ENCODE peak calls at places on chromosomes 3 and 15, in ten cellular contexts. One of them, this sample, is unnamed.

GRCh38 chr3:177300039-177300833 is 103.0 kb upstream of the TBL1XR1 start:
- DNase-seq in psoas muscle: no peak
- DNase-seq in colonic mucosa: peak; percentile 86
- DNase-seq in A172: no peak
- DNase-seq in HFFc6: peak; percentile 9
- DNase-seq in fibroblast of mammary gland: peak; percentile 16
- DNase-seq in globus pallidus: peak; percentile 35
- DNase-seq in NCI-H2081: no peak
- DNase-seq in cardiac muscle cell: peak; percentile 64
- DNase-seq in MG63: no peak
- DNase-seq in this sample: peak; percentile 79

GRCh38 chr3:127690823-127691452 is 18.2 kb downstream of the ABTB1 start:
- DNase-seq in NCI-H2081: peak; percentile 50
- DNase-seq in psoas muscle: peak; percentile 38
- DNase-seq in MG63: peak; percentile 84
- DNase-seq in fibroblast of mammary gland: peak; percentile 64
- DNase-seq in HFFc6: peak; percentile 60
- DNase-seq in colonic mucosa: no peak
- DNase-seq in A172: peak; percentile 59
- DNase-seq in cardiac muscle cell: peak; percentile 70
- DNase-seq in globus pallidus: no peak
- DNase-seq in this sample: peak; percentile 2

GRCh38 chr3:196639517-196640500 is at the start of gene NRROS:
- DNase-seq in A172: no peak
- DNase-seq in psoas muscle: peak; percentile 56
- DNase-seq in fibroblast of mammary gland: peak; percentile 47
- DNase-seq in MG63: peak; percentile 49
- DNase-seq in globus pallidus: peak; percentile 49
- DNase-seq in NCI-H2081: no peak
- DNase-seq in cardiac muscle cell: peak; percentile 68
- DNase-seq in colonic mucosa: peak; percentile 66
- DNase-seq in HFFc6: no peak
- DNase-seq in this sample: peak; percentile 78

GRCh38 chr3:21274000-21274671 is 476.9 kb downstream of the ZNF385D start:
- DNase-seq in NCI-H2081: no peak
- DNase-seq in cardiac muscle cell: peak; percentile 60
- DNase-seq in fibroblast of mammary gland: peak; percentile 39
- DNase-seq in A172: peak; percentile 31
- DNase-seq in psoas muscle: no peak
- DNase-seq in colonic mucosa: no peak
- DNase-seq in globus pallidus: no peak
- DNase-seq in HFFc6: no peak
- DNase-seq in MG63: no peak
- DNase-seq in this sample: no peak

GRCh38 chr15:31101262-31102048 is at the start of gene TRPM1:
- DNase-seq in globus pallidus: peak; percentile 46
- DNase-seq in cardiac muscle cell: no peak
- DNase-seq in fibroblast of mammary gland: no peak
- DNase-seq in HFFc6: no peak
- DNase-seq in colonic mucosa: no peak
- DNase-seq in NCI-H2081: peak; percentile 37
- DNase-seq in psoas muscle: no peak
- DNase-seq in MG63: no peak
- DNase-seq in A172: no peak
- DNase-seq in this sample: peak; percentile 66

GRCh38 chr3:150342951-150343468 is 65.1 kb upstream of the TSC22D2 start:
- DNase-seq in cardiac muscle cell: no peak
- DNase-seq in HFFc6: no peak
- DNase-seq in MG63: no peak
- DNase-seq in psoas muscle: no peak
- DNase-seq in fibroblast of mammary gland: no peak
- DNase-seq in A172: no peak
- DNase-seq in colonic mucosa: no peak
- DNase-seq in NCI-H2081: no peak
- DNase-seq in globus pallidus: no peak
- DNase-seq in this sample: no peak

GRCh38 chr3:30693470-30694120 is 87.2 kb downstream of the TGFBR2 start:
- DNase-seq in fibroblast of mammary gland: peak; percentile 74
- DNase-seq in MG63: no peak
- DNase-seq in globus pallidus: peak; percentile 86
- DNase-seq in HFFc6: peak; percentile 66
- DNase-seq in psoas muscle: no peak
- DNase-seq in colonic mucosa: peak; percentile 47
- DNase-seq in cardiac muscle cell: peak; percentile 86
- DNase-seq in NCI-H2081: peak; percentile 73
- DNase-seq in A172: peak; percentile 70
- DNase-seq in this sample: peak; percentile 39

GRCh38 chr15:93245616-93246122 is 156.7 kb upstream of the RGMA start:
- DNase-seq in psoas muscle: no peak
- DNase-seq in A172: no peak
- DNase-seq in MG63: no peak
- DNase-seq in NCI-H2081: no peak
- DNase-seq in fibroblast of mammary gland: no peak
- DNase-seq in cardiac muscle cell: no peak
- DNase-seq in globus pallidus: no peak
- DNase-seq in HFFc6: no peak
- DNase-seq in colonic mucosa: no peak
- DNase-seq in this sample: no peak

GRCh38 chr3:40333416-40333815 is 23.9 kb downstream of the EIF1B start:
- DNase-seq in fibroblast of mammary gland: no peak
- DNase-seq in colonic mucosa: no peak
- DNase-seq in A172: no peak
- DNase-seq in cardiac muscle cell: no peak
- DNase-seq in MG63: no peak
- DNase-seq in psoas muscle: no peak
- DNase-seq in NCI-H2081: no peak
- DNase-seq in HFFc6: no peak
- DNase-seq in globus pallidus: no peak
- DNase-seq in this sample: no peak

GRCh38 chr3:160968731-160969130 is 136.4 kb downstream of the B3GALNT1 start:
- DNase-seq in fibroblast of mammary gland: peak; percentile 12
- DNase-seq in NCI-H2081: no peak
- DNase-seq in HFFc6: no peak
- DNase-seq in globus pallidus: no peak
- DNase-seq in A172: no peak
- DNase-seq in MG63: no peak
- DNase-seq in colonic mucosa: no peak
- DNase-seq in cardiac muscle cell: no peak
- DNase-seq in psoas muscle: no peak
- DNase-seq in this sample: no peak

GRCh38 chr3:111484666-111485065 is 57.3 kb upstream of the CD96 start:
- DNase-seq in fibroblast of mammary gland: no peak
- DNase-seq in colonic mucosa: no peak
- DNase-seq in MG63: no peak
- DNase-seq in HFFc6: no peak
- DNase-seq in globus pallidus: no peak
- DNase-seq in A172: no peak
- DNase-seq in cardiac muscle cell: peak; percentile 91
- DNase-seq in psoas muscle: no peak
- DNase-seq in NCI-H2081: no peak
- DNase-seq in this sample: no peak

GRCh38 chr3:134002326-134002725 is 27.4 kb downstream of the SLCO2A1 start:
- DNase-seq in psoas muscle: no peak
- DNase-seq in A172: peak; percentile 6
- DNase-seq in colonic mucosa: no peak
- DNase-seq in globus pallidus: no peak
- DNase-seq in HFFc6: peak; percentile 86
- DNase-seq in NCI-H2081: no peak
- DNase-seq in cardiac muscle cell: peak; percentile 14
- DNase-seq in fibroblast of mammary gland: peak; percentile 80
- DNase-seq in MG63: peak; percentile 56
- DNase-seq in this sample: no peak

GRCh38 chr15:43469867-43470266 is 23.1 kb downstream of the TP53BP1 start:
- DNase-seq in globus pallidus: no peak
- DNase-seq in colonic mucosa: no peak
- DNase-seq in NCI-H2081: no peak
- DNase-seq in cardiac muscle cell: peak; percentile 57
- DNase-seq in psoas muscle: no peak
- DNase-seq in A172: no peak
- DNase-seq in HFFc6: no peak
- DNase-seq in MG63: no peak
- DNase-seq in fibroblast of mammary gland: peak; percentile 84
- DNase-seq in this sample: no peak

GRCh38 chr15:67839358-67839928 is 402 bp downstream of the RNU6-1 start:
- DNase-seq in MG63: peak; percentile 29
- DNase-seq in cardiac muscle cell: peak; percentile 58
- DNase-seq in globus pallidus: no peak
- DNase-seq in fibroblast of mammary gland: peak; percentile 54
- DNase-seq in NCI-H2081: peak; percentile 64
- DNase-seq in psoas muscle: no peak
- DNase-seq in A172: peak; percentile 50
- DNase-seq in HFFc6: peak; percentile 18
- DNase-seq in colonic mucosa: peak; percentile 47
- DNase-seq in this sample: peak; percentile 68

GRCh38 chr15:88606437-88606794 is 14.7 kb upstream of the AEN start:
- DNase-seq in colonic mucosa: no peak
- DNase-seq in MG63: no peak
- DNase-seq in cardiac muscle cell: no peak
- DNase-seq in NCI-H2081: peak; percentile 75
- DNase-seq in fibroblast of mammary gland: no peak
- DNase-seq in HFFc6: no peak
- DNase-seq in globus pallidus: no peak
- DNase-seq in A172: no peak
- DNase-seq in psoas muscle: no peak
- DNase-seq in this sample: peak; percentile 22

GRCh38 chr3:139173372-139174108 is 128.8 kb upstream of the PRR23C start:
- DNase-seq in globus pallidus: peak; percentile 88
- DNase-seq in psoas muscle: no peak
- DNase-seq in NCI-H2081: peak; percentile 21
- DNase-seq in A172: peak; percentile 9
- DNase-seq in cardiac muscle cell: no peak
- DNase-seq in HFFc6: no peak
- DNase-seq in MG63: peak; percentile 68
- DNase-seq in colonic mucosa: peak; percentile 62
- DNase-seq in fibroblast of mammary gland: peak; percentile 57
- DNase-seq in this sample: no peak